ENCODE peak calls at places on chromosomes 4 and X, in four cellular contexts. U is cardiac septum; I is activated T-cell treated with anti-CD3 and anti-CD28 coated beads, Interleukin-2, amount 50 U/mL, for 72 hours; A is AG09319. E is an unnamed sample.

GRCh38 chr4:145388043-145388442 is 93.6 kb upstream of the SMAD1 start:
- DNase-seq in U (no peak), I (no peak), A (no peak), E (no peak)

GRCh38 chr4:113540859-113541258 is 220.7 kb downstream of the CAMK2D start:
- DNase-seq in U (no peak), I (peak), A (no peak), E (no peak)

GRCh38 chrX:29690061-29690460 is 525.3 kb upstream of the MAGEB2 start:
- DNase-seq in U (no peak), I (no peak), A (no peak), E (no peak)

GRCh38 chr4:177408023-177408422 is 34.2 kb downstream of the AGA start:
- DNase-seq in U (no peak), I (no peak), A (no peak), E (no peak)

GRCh38 chr4:25863347-25863784 is 578 bp upstream of the SEL1L3 start:
- DNase-seq in U (no peak), I (peak), A (no peak), E (peak)

GRCh38 chr4:66959207-66959606 is 586.1 kb downstream of the CENPC start:
- DNase-seq in U (no peak), I (no peak), A (no peak), E (no peak)

GRCh38 chr4:84496356-84497219 is 2.5 kb downstream of the NKX6-1 start:
- DNase-seq in U (no peak), I (no peak), A (no peak), E (peak)

GRCh38 chrX:134115270-134115669 is 121.7 kb upstream of the CCDC160 start:
- DNase-seq in U (no peak), I (no peak), A (no peak), E (no peak)

GRCh38 chr4:150094676-150095075 is 16.4 kb downstream of the DCLK2 start:
- DNase-seq in U (no peak), I (no peak), A (no peak), E (no peak)